ENCODE peak calls at places on chromosomes 7 and 10, in six cellular contexts. M, X, H, E, W and I are unnamed samples.

GRCh38 chr10:132152896-132153580 is 33.7 kb upstream of the DPYSL4 start:
- DNase-seq in E (no peak), M (no peak), W (no peak), H (no peak), X (no peak), I (no peak)

GRCh38 chr10:4282496-4282895 is 497.5 kb upstream of the KLF6 start:
- DNase-seq in E (no peak), M (no peak), W (no peak), X (no peak), H (no peak), I (no peak)

GRCh38 chr7:988426-988911 is 5.5 kb downstream of the CYP2W1 start:
- DNase-seq in W (no peak), E (no peak), H (no peak), X (no peak), M (no peak), I (peak)

GRCh38 chr7:152949790-152950189 is 190.2 kb downstream of the ACTR3B start:
- DNase-seq in H (no peak), M (no peak), X (no peak), E (no peak), W (no peak), I (no peak)

GRCh38 chr10:42367532-42368230 is 270.7 kb downstream of the ZNF33B start:
- DNase-seq in W (peak), E (no peak), H (no peak), X (peak), M (no peak), I (peak)

GRCh38 chr10:60735244-60735643 is 43.0 kb upstream of the CDK1 start:
- DNase-seq in M (peak), X (no peak), W (no peak), H (no peak), E (no peak), I (no peak)

GRCh38 chr7:107659666-107660065 is 962 bp upstream of the SLC26A4 start:
- DNase-seq in E (no peak), X (peak), M (no peak), W (no peak), H (no peak), I (no peak)

GRCh38 chr10:130138479-130138866 is 2.3 kb downstream of the GLRX3 start:
- DNase-seq in X (peak), E (no peak), H (peak), W (no peak), M (no peak), I (no peak)

GRCh38 chr7:82264752-82265305 is 178.7 kb downstream of the CACNA2D1 start:
- DNase-seq in M (no peak), W (peak), H (no peak), E (no peak), X (no peak), I (no peak)

GRCh38 chr7:49580000-49580399 is 193.4 kb upstream of the VWC2 start:
- DNase-seq in H (no peak), E (no peak), M (peak), W (no peak), X (no peak), I (peak)

GRCh38 chr10:95500649-95501048 is 60.5 kb downstream of the SORBS1 start:
- DNase-seq in H (no peak), W (no peak), M (no peak), X (no peak), E (no peak), I (no peak)

GRCh38 chr7:151759591-151760042 is 117.3 kb downstream of the PRKAG2 start:
- DNase-seq in X (peak), E (peak), H (peak), W (peak), M (peak), I (peak)

GRCh38 chr10:46232666-46233065 is 54.1 kb upstream of the ANTXRL start:
- DNase-seq in X (no peak), M (peak), W (no peak), H (no peak), E (no peak), I (no peak)

GRCh38 chr10:3877092-3878000 is 92.3 kb upstream of the KLF6 start:
- DNase-seq in M (peak), W (no peak), H (no peak), E (no peak), X (no peak), I (no peak)

GRCh38 chr7:19533266-19533665 is 175.6 kb downstream of the POLR1F start:
- DNase-seq in H (no peak), M (no peak), X (no peak), W (no peak), E (no peak), I (no peak)

GRCh38 chr7:957418-958220 is 3.1 kb upstream of the ADAP1 start:
- DNase-seq in E (no peak), X (no peak), M (peak), W (no peak), H (no peak), I (no peak)

GRCh38 chr7:131521651-131522163 is 34.7 kb downstream of the PODXL start:
- DNase-seq in X (no peak), W (no peak), M (peak), H (no peak), E (no peak), I (peak)

GRCh38 chr10:61000769-61001730 is 57.1 kb upstream of the RHOBTB1 start:
- DNase-seq in X (peak), W (no peak), E (no peak), M (peak), H (no peak), I (peak)

GRCh38 chr7:124784879-124785818 is 19.6 kb upstream of the GPR37 start:
- DNase-seq in X (no peak), W (peak), M (peak), H (no peak), E (no peak), I (peak)

GRCh38 chr10:122336961-122337360 is 37.5 kb upstream of the PLEKHA1 start:
- DNase-seq in E (no peak), X (no peak), W (no peak), M (no peak), H (no peak), I (no peak)

GRCh38 chr7:152674860-152675760 is 831 bp downstream of the XRCC2 start:
- DNase-seq in H (peak), W (peak), X (peak), M (peak), E (peak), I (no peak)

GRCh38 chr7:1225462-1226154 is 7.1 kb upstream of the UNCX start:
- DNase-seq in E (peak), X (peak), W (no peak), H (no peak), M (peak), I (no peak)

GRCh38 chr7:73742753-73743641 is 4.4 kb upstream of the ABHD11 start:
- DNase-seq in E (no peak), H (peak), X (no peak), W (peak), M (peak), I (no peak)